ENCODE peak calls at places on chromosome 10, in eight cellular contexts. I is neural crest cell, O is chondrocyte, N is endothelial cell, A is glutamatergic neuron, Z is fibroblast of pulmonary artery, K is transverse colon, J is fibroblast of mammary gland. F is an unnamed sample.

GRCh38 chr10:93380043-93380565 is 102.0 kb downstream of the MYOF start:
- DNase-seq in I (no peak), O (no peak), N (no peak), A (no peak), Z (no peak), K (no peak), J (peak), F (no peak)

GRCh38 chr10:13631594-13631993 is 44.8 kb downstream of the PRPF18 start:
- DNase-seq in I (no peak), O (no peak), N (no peak), A (no peak), Z (no peak), K (no peak), J (no peak), F (no peak)

GRCh38 chr10:104642311-104643022 is 1.4 kb downstream of the SORCS3 start:
- DNase-seq in I (peak), O (no peak), N (peak), A (peak), Z (no peak), K (no peak), J (peak), F (peak)

GRCh38 chr10:4355346-4355745 is 470.7 kb upstream of the AKR1E2 start:
- DNase-seq in I (no peak), O (no peak), N (no peak), A (no peak), Z (no peak), K (no peak), J (no peak), F (no peak)

GRCh38 chr10:23081891-23082290 is 13.5 kb upstream of the MSRB2 start:
- DNase-seq in I (no peak), O (no peak), N (no peak), A (no peak), Z (peak), K (no peak), J (peak), F (no peak)

GRCh38 chr10:52652431-52653220 is 120.0 kb downstream of the MBL2 start:
- DNase-seq in I (no peak), O (no peak), N (no peak), A (no peak), Z (no peak), K (no peak), J (no peak), F (no peak)

GRCh38 chr10:125149278-125150047 is 10.9 kb downstream of the CTBP2 start:
- DNase-seq in I (no peak), O (peak), N (no peak), A (no peak), Z (peak), K (peak), J (peak), F (no peak)

GRCh38 chr10:80408198-80409085 is at the start of gene PRXL2A:
- DNase-seq in I (peak), O (no peak), N (peak), A (peak), Z (peak), K (peak), J (peak), F (peak)

GRCh38 chr10:58641708-58642107 is 129.0 kb downstream of the BICC1 start:
- DNase-seq in I (no peak), O (no peak), N (no peak), A (no peak), Z (peak), K (no peak), J (peak), F (no peak)

GRCh38 chr10:111648046-111648445 is 535.5 kb downstream of the GPAM start:
- DNase-seq in I (no peak), O (no peak), N (no peak), A (no peak), Z (no peak), K (no peak), J (peak), F (no peak)

GRCh38 chr10:60962946-60963345 is 19.0 kb upstream of the RHOBTB1 start:
- DNase-seq in I (no peak), O (no peak), N (no peak), A (no peak), Z (peak), K (no peak), J (peak), F (no peak)

GRCh38 chr10:35232509-35232908 is 103.8 kb upstream of the CCNY start:
- DNase-seq in I (no peak), O (no peak), N (no peak), A (no peak), Z (no peak), K (no peak), J (no peak), F (no peak)

GRCh38 chr10:63767512-63767911 is 246.3 kb downstream of the REEP3 start:
- DNase-seq in I (no peak), O (no peak), N (no peak), A (no peak), Z (peak), K (no peak), J (peak), F (no peak)

GRCh38 chr10:72693599-72693915 is 1.6 kb downstream of the MCU start:
- DNase-seq in I (no peak), O (no peak), N (no peak), A (no peak), Z (no peak), K (no peak), J (no peak), F (no peak)

GRCh38 chr10:47243791-47244190 is 56.2 kb upstream of the GDF10 start:
- DNase-seq in I (no peak), O (no peak), N (no peak), A (peak), Z (no peak), K (peak), J (no peak), F (no peak)

GRCh38 chr10:124093076-124093773 is at the start of gene CHST15:
- DNase-seq in I (peak), O (peak), N (peak), A (peak), Z (peak), K (peak), J (peak), F (peak)

GRCh38 chr10:131834152-131834810 is 66.5 kb upstream of the PPP2R2D start:
- DNase-seq in I (no peak), O (peak), N (no peak), A (no peak), Z (no peak), K (no peak), J (no peak), F (no peak)

GRCh38 chr10:103265712-103266329 is 11.1 kb upstream of the INA start:
- DNase-seq in I (peak), O (no peak), N (peak), A (no peak), Z (peak), K (peak), J (peak), F (peak)

GRCh38 chr10:93160829-93161228 is 87.1 kb downstream of the CYP26A1 start:
- DNase-seq in I (no peak), O (no peak), N (no peak), A (no peak), Z (peak), K (peak), J (peak), F (no peak)

GRCh38 chr10:8044908-8045727 is 9.4 kb upstream of the GATA3 start:
- DNase-seq in I (no peak), O (no peak), N (no peak), A (no peak), Z (no peak), K (no peak), J (no peak), F (peak)

GRCh38 chr10:104907509-104907908 is 266.4 kb downstream of the SORCS3 start:
- DNase-seq in I (no peak), O (no peak), N (no peak), A (no peak), Z (no peak), K (no peak), J (no peak), F (no peak)

GRCh38 chr10:17273403-17273802 is 45.4 kb downstream of the VIM start:
- DNase-seq in I (no peak), O (no peak), N (no peak), A (no peak), Z (peak), K (no peak), J (peak), F (no peak)

DNA sequence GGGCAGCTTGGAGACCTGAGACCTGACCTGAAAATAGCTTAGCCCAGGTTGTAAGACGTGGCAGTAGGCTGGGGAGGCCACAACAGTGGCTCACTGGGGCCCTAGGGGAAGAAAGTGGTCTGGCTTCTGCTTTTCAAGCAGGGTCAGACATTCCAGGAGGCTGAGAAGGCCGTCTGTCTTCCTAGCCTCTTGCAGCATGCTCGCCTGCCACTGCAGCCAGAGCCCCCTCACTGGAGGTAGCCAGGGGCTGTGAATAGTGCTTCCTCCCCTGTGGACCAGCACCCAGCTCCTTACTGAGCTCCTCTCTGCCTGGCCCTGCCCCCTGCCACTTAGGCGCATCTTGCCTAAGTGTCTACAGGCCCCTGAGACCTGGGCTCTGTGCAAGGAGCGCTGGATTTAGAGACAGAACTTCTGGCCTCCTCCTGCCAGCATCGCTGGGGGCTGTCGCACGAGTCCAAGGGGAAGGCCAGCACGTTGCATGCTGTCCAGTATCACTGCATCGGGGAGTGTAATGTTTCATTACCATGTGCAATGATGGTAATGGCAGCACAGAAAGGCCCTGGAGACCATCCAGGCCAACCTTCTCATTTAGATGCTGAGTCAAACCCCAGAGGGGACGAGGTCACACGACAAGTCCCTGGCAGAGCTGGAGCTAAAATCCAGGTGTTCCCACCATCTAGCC is 12.7 kb downstream of the ZMIZ1 start:
- DNase-seq in I (no peak), O (no peak), N (no peak), A (peak), Z (peak), K (no peak), J (peak), F (no peak)
- TF ChIP-seq CTCF in I (no peak), O (no peak), N (no peak), A (no peak), Z (no peak), K (no peak), J (no peak), F (no peak)

DNA sequence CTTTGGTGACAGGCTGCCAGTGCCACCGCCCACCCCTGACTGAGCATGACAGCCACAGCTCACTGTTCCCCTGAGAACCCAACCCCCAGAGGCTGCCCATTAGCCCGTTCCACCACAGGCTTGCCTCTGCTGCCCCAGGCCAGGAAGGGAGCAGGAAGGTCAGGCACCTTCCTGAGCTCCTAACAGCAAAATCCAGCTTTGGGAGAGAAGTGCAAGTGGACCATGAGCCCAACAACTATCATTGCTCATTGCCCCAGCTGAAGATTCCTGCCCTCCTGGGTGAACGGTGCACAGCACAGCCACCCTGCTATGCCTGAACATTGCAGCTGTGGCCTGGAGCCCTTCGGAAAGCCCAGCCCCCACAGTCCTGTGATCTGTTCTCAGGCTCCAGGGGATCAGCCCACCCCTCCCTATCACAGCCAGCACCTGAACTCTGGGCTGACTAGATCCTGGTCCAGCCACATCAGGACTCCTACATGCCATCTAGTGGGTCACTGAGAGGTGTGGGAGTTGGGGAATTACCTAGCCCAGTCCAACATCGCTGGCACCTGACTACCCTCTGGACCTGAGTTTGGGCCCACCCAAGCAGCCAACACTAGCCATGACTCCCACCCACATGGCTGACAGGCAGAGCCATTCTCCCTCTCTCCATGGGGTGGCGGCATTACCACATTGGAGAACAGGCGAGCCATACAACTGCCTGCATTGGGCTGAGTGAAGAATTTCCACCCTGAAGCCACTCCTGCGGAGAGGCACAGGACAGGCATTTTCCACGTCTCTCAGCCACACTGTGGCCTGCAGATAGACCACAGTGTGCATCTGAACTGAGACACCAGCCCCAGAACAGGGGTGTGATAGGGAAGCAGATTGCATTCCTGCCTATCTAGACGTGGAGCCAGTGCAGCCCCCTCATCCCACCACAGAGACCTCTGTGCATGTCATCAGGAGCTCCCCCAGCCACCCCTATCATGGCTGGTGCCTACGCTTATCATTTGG is 58.4 kb upstream of the ANTXRL start:
- DNase-seq in I (peak), O (no peak), N (peak), A (peak), Z (peak), K (peak), J (peak), F (peak)
- TF ChIP-seq CTCF in I (peak), O (peak), N (no peak), A (no peak), Z (peak), K (peak), J (peak), F (peak)

DNA sequence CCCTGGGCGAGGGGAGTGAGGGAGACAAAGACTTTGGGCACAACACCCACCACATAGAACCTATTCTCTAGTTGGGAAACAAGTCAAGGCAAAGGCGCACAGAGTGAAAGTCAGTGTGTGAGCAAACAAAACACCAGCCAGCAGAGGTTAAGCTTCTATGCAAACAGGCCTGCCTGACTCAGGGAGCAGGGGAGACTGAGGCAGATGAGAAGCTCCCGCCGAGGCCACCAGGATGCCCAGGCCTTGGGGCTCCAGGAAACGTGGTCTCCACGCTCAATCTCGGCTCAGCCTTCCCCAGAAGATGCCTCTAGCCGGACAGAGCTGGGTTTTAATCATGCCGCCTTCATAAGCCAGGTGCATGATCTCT is 74.1 kb upstream of the KCNMA1 start:
- DNase-seq in I (no peak), O (no peak), N (no peak), A (no peak), Z (no peak), K (no peak), J (no peak), F (no peak)
- TF ChIP-seq CTCF in I (peak), O (peak), N (no peak), A (peak), Z (no peak), K (no peak), J (no peak), F (peak)

GRCh38 chr10:95291634-95292039 is 834 bp upstream of the PDLIM1 start:
- DNase-seq in I (no peak), O (no peak), N (no peak), A (no peak), Z (no peak), K (no peak), J (no peak), F (no peak)

GRCh38 chr10:95289003-95289920 is 1.5 kb downstream of the PDLIM1 start:
- DNase-seq in I (no peak), O (no peak), N (no peak), A (no peak), Z (peak), K (peak), J (no peak), F (no peak)

GRCh38 chr10:95289921-95290421 is 832 bp downstream of the PDLIM1 start:
- DNase-seq in I (no peak), O (no peak), N (no peak), A (no peak), Z (no peak), K (no peak), J (no peak), F (no peak)

GRCh38 chr10:95290446-95290800 is 380 bp downstream of the PDLIM1 start:
- DNase-seq in I (no peak), O (no peak), N (no peak), A (no peak), Z (no peak), K (no peak), J (no peak), F (no peak)

GRCh38 chr10:95290801-95291633 is at the start of gene PDLIM1:
- DNase-seq in I (peak), O (no peak), N (peak), A (peak), Z (peak), K (peak), J (no peak), F (peak)
- TF ChIP-seq CTCF in I (peak), O (peak), N (no peak), A (no peak), Z (no peak), K (peak), J (no peak), F (no peak)